ENCODE peak calls at places on chromosomes 16 and 17, in four cellular contexts. H is GM12878, W is HepG2, M is K562. T is an unnamed sample.

GRCh38 chr17:13484020-13484419 is 117.7 kb downstream of the HS3ST3A1 start:
- DNase-seq in H (no peak), M (no peak), W (no peak), T (no peak)

GRCh38 chr16:1789643-1790045 is 3.9 kb downstream of the IGFALS start:
- DNase-seq in M (no peak), W (no peak), H (no peak), T (no peak)

GRCh38 chr16:34054969-34055368 is 595.6 kb downstream of the TP53TG3F start:
- DNase-seq in M (no peak), W (no peak), H (no peak), T (no peak)

GRCh38 chr17:62933986-62934385 is 32.0 kb upstream of the TANC2 start:
- DNase-seq in W (no peak), M (no peak), H (no peak), T (no peak)

GRCh38 chr16:54974391-54974790 is 43.7 kb downstream of the IRX5 start:
- DNase-seq in W (no peak), H (no peak), M (no peak), T (no peak)

GRCh38 chr17:61481421-61481820 is 29.2 kb downstream of the TBX4 start:
- DNase-seq in H (no peak), M (no peak), W (no peak), T (no peak)

GRCh38 chr17:62085511-62086408 is 20.7 kb upstream of the MED13 start:
- DNase-seq in H (no peak), M (peak), W (peak), T (no peak)

GRCh38 chr17:83178533-83179201 is 99.3 kb downstream of the METRNL start:
- DNase-seq in M (no peak), H (no peak), W (no peak), T (no peak)

GRCh38 chr17:30939059-30939689 is 17.4 kb downstream of the ADAP2 start:
- DNase-seq in W (no peak), H (peak), M (no peak), T (no peak)

GRCh38 chr16:727291-727977 is 528 bp downstream of the HAGHL start:
- DNase-seq in H (no peak), M (peak), W (no peak), T (no peak)

GRCh38 chr17:56710986-56711385 is 117.5 kb downstream of the NOG start:
- DNase-seq in W (no peak), H (no peak), M (no peak), T (no peak)

GRCh38 chr16:83475108-83475507 is 332.7 kb upstream of the HSBP1 start:
- DNase-seq in W (no peak), M (peak), H (no peak), T (no peak)

GRCh38 chr16:47712276-47713224 is 251.4 kb downstream of the PHKB start:
- DNase-seq in W (no peak), H (no peak), M (no peak), T (no peak)

GRCh38 chr17:58153046-58153445 is 4.9 kb downstream of the OR4D1 start:
- DNase-seq in H (no peak), W (no peak), M (no peak), T (no peak)

DNA sequence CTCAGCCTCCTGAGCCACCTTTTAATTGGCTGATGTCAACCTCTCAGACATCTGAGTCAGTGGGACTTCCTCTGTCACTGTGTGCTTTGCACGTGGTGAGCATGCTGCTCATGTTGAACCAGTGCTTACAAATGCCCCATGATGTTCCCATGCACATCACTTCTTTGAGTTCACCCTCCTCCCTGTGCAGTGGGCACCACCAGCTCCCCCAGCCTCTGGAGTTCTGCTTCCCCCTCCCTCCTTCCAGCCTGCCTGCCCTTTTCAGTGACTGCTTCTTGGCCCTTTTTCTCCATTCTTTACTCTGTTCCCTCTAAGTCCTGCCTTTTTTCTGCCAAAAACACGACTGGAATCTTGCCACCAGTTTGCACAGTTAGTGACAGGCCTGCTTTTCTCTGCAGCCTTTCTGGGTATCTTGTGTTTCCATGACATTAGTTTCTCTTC is 41.6 kb downstream of the USP10 start:
- DNase-seq in M (no peak), W (no peak), H (no peak), T (no peak)
- TF ChIP-seq RFX5 in M (no peak), W (no peak), H (no peak), T (no peak)

GRCh38 chr17:44304651-44305050 is 3.8 kb upstream of the RUNDC3A start:
- DNase-seq in M (no peak), H (no peak), W (no peak), T (no peak)
- TF ChIP-seq MYC in M (no peak), H (no peak), W (no peak), T (no peak)

DNA sequence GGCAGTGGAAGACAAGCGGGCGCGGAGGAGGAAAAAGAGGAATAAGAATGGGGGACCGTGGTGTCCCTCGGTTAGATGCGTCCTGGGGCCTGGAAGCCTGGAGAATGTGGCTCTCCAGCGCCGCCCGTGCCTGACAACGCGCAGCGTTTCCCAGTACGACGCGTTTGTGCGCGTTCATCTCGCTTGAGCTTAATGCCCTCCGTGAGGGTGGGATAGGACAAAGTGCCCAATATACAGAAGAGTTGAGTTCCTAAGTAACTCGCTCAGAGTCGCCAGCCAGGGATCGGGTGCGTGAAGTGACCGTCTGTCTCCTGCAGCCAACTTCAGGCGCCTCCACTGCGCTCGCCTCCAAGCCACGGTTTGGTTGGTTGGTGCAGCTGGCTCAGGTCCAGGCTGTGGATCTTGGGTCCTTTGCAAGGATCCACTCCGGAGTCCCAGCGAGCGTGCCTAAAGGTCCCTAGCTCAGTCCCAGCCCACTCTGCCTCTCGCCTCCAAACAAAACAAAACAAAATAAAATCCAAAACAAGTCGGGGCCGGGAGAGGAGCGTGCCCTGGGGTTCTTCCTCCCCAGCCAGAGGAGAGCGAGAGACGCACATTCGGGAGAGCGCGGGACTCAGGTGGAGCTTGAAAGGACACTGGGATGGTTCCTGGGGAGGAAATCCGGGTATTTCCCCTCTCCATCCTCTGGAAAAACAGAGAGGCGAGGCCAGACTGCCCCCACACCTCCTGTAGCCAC is 951 bp downstream of the GALR2 start:
- DNase-seq in W (no peak), H (no peak), M (no peak), T (peak)
- TF ChIP-seq RFX5 in W (no peak), H (no peak), M (no peak), T (no peak)

GRCh38 chr17:68519911-68520310 is 7.7 kb downstream of the PRKAR1A start:
- DNase-seq in W (no peak), H (no peak), M (no peak), T (no peak)
- TF ChIP-seq MYC in W (no peak), H (no peak), M (no peak), T (no peak)

GRCh38 chr16:50407351-50407750 is 38.6 kb upstream of the BRD7 start:
- DNase-seq in M (no peak), W (no peak), H (no peak), T (no peak)
- TF ChIP-seq RFX5 in M (no peak), W (no peak), H (no peak), T (no peak)

GRCh38 chr17:72700226-72700625 is 392.3 kb downstream of the SLC39A11 start:
- DNase-seq in H (no peak), M (no peak), W (no peak), T (no peak)

GRCh38 chr17:72702998-72703397 is 389.5 kb downstream of the SLC39A11 start:
- DNase-seq in M (no peak), W (no peak), H (no peak), T (no peak)

GRCh38 chr17:72705905-72706395 is 386.5 kb downstream of the SLC39A11 start:
- DNase-seq in H (no peak), W (no peak), M (no peak), T (no peak)

GRCh38 chr17:72699566-72699965 is 392.9 kb downstream of the SLC39A11 start:
- DNase-seq in H (no peak), M (no peak), W (no peak), T (no peak)

DNA sequence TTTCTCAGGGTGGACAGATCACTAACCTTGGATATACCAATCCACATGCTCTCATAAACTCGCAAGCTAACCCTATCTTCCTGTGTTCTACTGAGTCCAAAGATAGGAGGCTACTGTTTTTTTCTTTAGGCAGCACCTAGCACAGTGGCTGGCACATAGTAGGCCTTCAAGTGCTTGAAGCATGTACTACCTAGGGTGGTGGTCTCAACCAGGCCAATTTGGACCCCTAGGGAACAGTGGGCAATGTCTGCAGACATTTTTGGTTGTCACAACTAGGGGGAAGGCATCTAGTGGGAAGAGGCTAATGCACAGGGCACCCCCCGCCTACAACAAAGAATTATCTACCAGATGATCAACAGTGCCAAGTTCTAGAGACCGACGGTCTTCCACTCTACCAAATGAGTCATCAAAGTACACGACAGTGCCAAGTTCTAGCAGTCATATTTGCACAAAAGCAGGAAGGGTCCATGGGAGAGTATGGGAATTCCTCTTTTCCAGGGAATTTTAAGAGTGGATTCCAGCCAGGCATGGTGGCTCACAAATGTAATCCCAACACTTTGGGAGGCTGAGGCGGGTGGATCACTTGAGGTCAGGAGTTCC is 390.3 kb downstream of the SLC39A11 start:
- DNase-seq in H (no peak), M (no peak), W (peak), T (peak)
- TF ChIP-seq MYC in H (no peak), M (no peak), W (no peak), T (no peak)

GRCh38 chr17:48247603-48248002 is 140.0 kb downstream of the SNX11 start:
- DNase-seq in H (no peak), M (no peak), W (no peak), T (no peak)

GRCh38 chr17:48247038-48247437 is 139.5 kb downstream of the SNX11 start:
- DNase-seq in W (no peak), M (no peak), H (no peak), T (peak)

GRCh38 chr17:48251950-48252349 is 144.4 kb downstream of the SNX11 start:
- DNase-seq in M (no peak), H (no peak), W (no peak), T (no peak)

GRCh38 chr17:48253976-48254375 is 146.4 kb downstream of the SNX11 start:
- DNase-seq in M (no peak), W (no peak), H (no peak), T (no peak)

GRCh38 chr17:48250949-48251348 is 143.4 kb downstream of the SNX11 start:
- DNase-seq in W (no peak), M (no peak), H (no peak), T (no peak)
- TF ChIP-seq RFX5 in W (no peak), M (no peak), H (no peak), T (no peak)

GRCh38 chr17:73872816-73873215 is 228.6 kb upstream of the SDK2 start:
- DNase-seq in H (no peak), M (no peak), W (no peak), T (no peak)
- TF ChIP-seq MYC in H (no peak), M (no peak), W (no peak), T (no peak)

GRCh38 chr16:79897444-79898146 is 297.1 kb upstream of the MAF start:
- DNase-seq in W (peak), H (no peak), M (peak), T (peak)

GRCh38 chr16:79898703-79899102 is 298.2 kb upstream of the MAF start:
- DNase-seq in H (no peak), W (no peak), M (no peak), T (no peak)

GRCh38 chr16:79897087-79897443 is 296.5 kb upstream of the MAF start:
- DNase-seq in M (no peak), H (no peak), W (no peak), T (no peak)

GRCh38 chr16:79901522-79901921 is 301.0 kb upstream of the MAF start:
- DNase-seq in W (no peak), M (no peak), H (no peak), T (no peak)

DNA sequence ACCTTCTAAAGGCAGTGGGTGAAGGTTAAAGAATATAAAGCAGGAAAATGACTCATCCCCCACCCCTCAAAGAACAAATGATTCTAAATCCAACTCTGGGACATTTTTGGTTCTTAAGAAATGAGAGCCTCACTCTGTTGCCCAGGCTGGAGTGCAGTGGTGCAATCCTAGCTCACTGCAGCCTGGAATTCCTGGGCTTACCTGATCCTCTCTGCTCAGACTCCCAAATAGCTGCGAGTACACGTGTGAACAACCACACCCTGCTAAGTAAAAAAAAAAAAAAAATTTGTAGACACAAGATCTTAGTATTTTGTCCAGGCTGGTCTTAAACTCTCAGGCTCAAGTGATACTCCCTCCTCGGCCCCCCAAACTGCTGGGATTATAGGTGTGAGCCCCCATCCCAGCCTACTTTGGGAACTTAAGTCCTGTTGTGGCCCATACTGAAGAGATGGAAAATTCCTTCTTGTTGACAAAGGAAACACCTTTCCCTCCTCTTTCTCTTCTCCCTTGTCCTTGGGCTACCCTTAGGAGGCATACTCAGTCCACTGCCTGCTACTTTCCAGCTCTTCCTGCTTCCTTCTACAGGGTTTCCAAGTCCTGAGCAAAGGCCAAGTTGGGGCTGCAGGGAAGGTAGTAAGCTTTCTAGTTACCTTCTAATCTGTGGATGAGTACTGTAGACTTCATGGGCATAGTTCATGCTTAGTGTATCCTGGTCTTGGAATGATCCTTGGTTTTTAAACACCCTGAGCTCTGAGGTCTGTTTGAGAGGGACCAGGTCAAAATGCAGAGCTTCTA is 299.0 kb upstream of the MAF start:
- DNase-seq in H (no peak), M (no peak), W (no peak), T (no peak)
- TF ChIP-seq RFX5 in H (no peak), M (no peak), W (no peak), T (no peak)

T was measured in A549.